ENCODE peak calls at places on chromosomes 1 and 21, in nine cellular contexts. U is BE2C; W is sigmoid colon; F is thoracic aorta; P is CD4-positive, alpha-beta T cell; O is cardiac muscle cell; V is astrocyte of the spinal cord; D is Calu3; C is astrocyte. Z is an unnamed sample.

GRCh38 chr1:44608141-44608540 is 66.1 kb downstream of the TMEM53 start:
- DNase-seq in P (no peak), V (no peak), O (no peak), W (no peak), C (no peak), F (no peak), U (no peak), D (no peak), Z (no peak)

GRCh38 chr1:1550591-1551432 is 10.4 kb upstream of the TMEM240 start:
- DNase-seq in F (no peak), U (peak), V (peak), O (peak), P (no peak), W (no peak), C (no peak), D (no peak), Z (no peak)

GRCh38 chr21:46517361-46517760 is 58.7 kb downstream of the DIP2A start:
- DNase-seq in U (no peak), D (no peak), F (no peak), P (no peak), O (no peak), W (no peak), C (no peak), V (no peak), Z (no peak)

GRCh38 chr1:75202751-75203150 is 68.6 kb downstream of the LHX8 start:
- DNase-seq in W (no peak), C (no peak), O (no peak), P (no peak), D (no peak), F (no peak), U (no peak), V (no peak), Z (no peak)

GRCh38 chr21:45167796-45168222 is 93.4 kb downstream of the ADARB1 start:
- DNase-seq in U (no peak), C (peak), W (no peak), F (no peak), P (no peak), O (no peak), V (peak), D (no peak), Z (no peak)

GRCh38 chr1:239558992-239559391 is 172.6 kb downstream of the CHRM3 start:
- DNase-seq in V (no peak), F (no peak), C (no peak), U (no peak), W (no peak), P (no peak), O (no peak), D (no peak), Z (no peak)

GRCh38 chr1:160144921-160145320 is 6.5 kb upstream of the ATP1A4 start:
- DNase-seq in V (peak), C (peak), D (no peak), W (no peak), F (no peak), U (no peak), P (no peak), O (no peak), Z (no peak)

GRCh38 chr1:212167098-212167497 is 118.1 kb upstream of the PPP2R5A start:
- DNase-seq in C (peak), V (peak), D (no peak), P (no peak), W (peak), O (no peak), U (peak), F (no peak), Z (no peak)

GRCh38 chr1:229086091-229086490 is 184.8 kb upstream of the RAB4A start:
- DNase-seq in V (no peak), D (no peak), W (no peak), U (no peak), O (no peak), C (no peak), P (no peak), F (no peak), Z (no peak)

GRCh38 chr1:6459850-6460265 is 6.1 kb downstream of the TNFRSF25 start:
- DNase-seq in P (peak), O (no peak), F (no peak), W (no peak), V (no peak), U (no peak), C (no peak), D (no peak), Z (no peak)

GRCh38 chr1:230760360-230760827 is 13.2 kb downstream of the CAPN9 start:
- DNase-seq in U (no peak), D (peak), F (no peak), P (no peak), W (no peak), C (no peak), O (peak), V (no peak), Z (no peak)

GRCh38 chr1:46097149-46097472 is 35.3 kb downstream of the PIK3R3 start:
- DNase-seq in O (no peak), C (no peak), W (no peak), V (no peak), U (no peak), P (no peak), F (no peak), D (no peak), Z (no peak)

GRCh38 chr1:46098043-46098712 is 34.3 kb downstream of the PIK3R3 start:
- DNase-seq in D (no peak), P (no peak), V (no peak), W (no peak), O (no peak), C (peak), U (no peak), F (no peak), Z (no peak)

GRCh38 chr1:46099215-46099614 is 33.2 kb downstream of the PIK3R3 start:
- DNase-seq in W (no peak), O (no peak), C (no peak), U (no peak), P (no peak), V (no peak), F (no peak), D (no peak), Z (no peak)

GRCh38 chr1:46096269-46097148 is 35.9 kb downstream of the PIK3R3 start:
- DNase-seq in V (no peak), F (no peak), C (no peak), O (no peak), W (no peak), D (no peak), U (no peak), P (no peak), Z (no peak)

GRCh38 chr1:46094454-46094853 is 38.0 kb downstream of the PIK3R3 start:
- DNase-seq in U (no peak), P (no peak), C (no peak), D (no peak), V (no peak), W (no peak), O (no peak), F (no peak), Z (no peak)
- TF ChIP-seq CTCF in U (no peak), P (no peak), C (no peak), D (no peak), V (no peak), W (no peak), O (no peak), F (no peak), Z (no peak)

GRCh38 chr1:208047975-208048374 is 137.1 kb upstream of the CD34 start:
- DNase-seq in C (peak), W (peak), O (no peak), F (no peak), V (peak), U (no peak), P (no peak), D (no peak), Z (no peak)

GRCh38 chr1:208043690-208044089 is 132.8 kb upstream of the CD34 start:
- DNase-seq in P (no peak), O (no peak), V (no peak), F (no peak), W (peak), D (no peak), C (no peak), U (no peak), Z (no peak)

GRCh38 chr1:208047476-208047934 is 136.6 kb upstream of the CD34 start:
- DNase-seq in C (peak), P (no peak), V (peak), U (no peak), W (peak), F (peak), D (no peak), O (no peak), Z (no peak)

GRCh38 chr1:208044568-208045241 is 133.8 kb upstream of the CD34 start:
- DNase-seq in U (no peak), P (no peak), W (no peak), C (no peak), D (no peak), F (no peak), O (no peak), V (no peak), Z (no peak)

DNA sequence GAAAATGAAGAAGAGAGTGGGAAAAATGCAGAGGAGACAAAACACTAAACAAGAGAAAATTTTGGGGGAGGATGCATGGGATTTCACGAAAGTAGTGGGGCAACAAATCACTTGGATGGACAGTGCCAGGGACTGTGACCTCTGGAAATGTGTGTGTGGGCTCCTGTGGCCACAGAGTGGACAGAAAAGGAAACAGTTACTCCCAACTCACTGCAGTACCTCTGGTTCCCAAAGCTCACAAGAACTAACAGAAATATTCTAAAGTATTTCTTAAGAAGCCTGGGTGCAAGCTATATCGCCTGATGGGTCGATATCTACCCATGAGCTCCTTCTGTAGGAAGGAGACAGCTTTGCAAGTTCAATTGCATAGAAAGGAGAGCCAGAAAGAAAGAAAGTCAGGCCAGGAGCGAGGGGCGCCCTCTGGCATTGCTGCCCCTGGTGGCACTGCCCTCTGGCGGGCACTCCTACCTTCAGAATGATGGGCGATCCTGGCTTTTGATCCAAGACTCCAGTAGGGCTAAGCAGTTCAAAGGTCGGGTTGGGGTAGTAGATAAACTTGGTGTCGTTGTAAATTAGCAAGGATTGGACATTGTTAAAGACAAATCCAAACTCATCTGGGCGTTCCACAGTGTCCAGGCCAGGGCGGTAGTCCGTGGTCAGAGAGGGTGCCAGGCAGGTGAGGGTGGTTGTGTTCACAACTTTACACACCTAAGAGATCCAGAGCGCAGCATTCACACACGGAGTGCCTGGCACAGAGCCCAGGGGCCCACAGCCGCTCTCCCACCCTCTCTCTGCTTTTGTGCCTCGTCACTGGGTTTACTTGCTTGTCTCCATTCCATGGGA is 134.7 kb upstream of the CD34 start:
- DNase-seq in C (no peak), V (no peak), F (no peak), U (no peak), W (no peak), P (no peak), D (peak), O (no peak), Z (no peak)
- TF ChIP-seq CTCF in C (peak), V (peak), F (no peak), U (peak), W (no peak), P (no peak), D (peak), O (peak), Z (no peak)

GRCh38 chr1:187185389-187185788 is 356.6 kb downstream of the PLA2G4A start:
- DNase-seq in O (no peak), U (no peak), P (no peak), V (no peak), W (no peak), D (no peak), C (no peak), F (no peak), Z (no peak)
- TF ChIP-seq CTCF in O (no peak), U (no peak), P (no peak), V (no peak), W (no peak), D (no peak), C (no peak), F (no peak), Z (no peak)

DNA sequence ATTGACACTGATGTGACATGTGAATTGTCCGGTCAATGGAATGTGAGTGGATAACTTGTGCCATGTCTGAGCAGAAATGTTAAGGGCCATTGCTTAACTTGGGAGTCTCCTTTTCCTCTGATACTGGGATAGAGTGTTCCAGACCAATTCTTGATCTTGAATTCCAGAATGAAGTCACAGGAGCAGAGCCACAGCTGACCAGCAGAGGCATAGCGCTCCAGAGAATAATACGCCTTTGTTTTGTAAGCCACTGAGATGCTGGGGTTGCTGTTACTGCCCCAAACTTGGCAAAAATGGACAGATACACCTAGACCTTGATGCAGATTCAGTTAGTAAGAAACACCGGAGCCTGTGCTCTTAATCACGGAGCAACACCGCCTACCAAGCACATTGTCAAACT is 6.3 kb downstream of the KCNJ6 start:
- DNase-seq in U (no peak), C (no peak), O (no peak), W (no peak), P (no peak), F (no peak), D (no peak), V (no peak), Z (no peak)
- TF ChIP-seq CTCF in U (peak), C (no peak), O (no peak), W (no peak), P (no peak), F (no peak), D (no peak), V (no peak), Z (no peak)